ENCODE peak calls at places on chromosomes 11 and 22, in six cellular contexts. E, Q, H, L, C and F are unnamed samples.

GRCh38 chr11:12902784-12903491 is 106.2 kb upstream of the RASSF10 start:
- DNase-seq in L (no peak), C (no peak), H (no peak), Q (no peak), E (no peak), F (no peak)

GRCh38 chr11:61061081-61061826 is 41.0 kb upstream of the CD5 start:
- DNase-seq in H (no peak), C (peak), Q (no peak), E (no peak), L (peak), F (no peak)

GRCh38 chr11:59187587-59187986 is 15.7 kb downstream of the DTX4 start:
- DNase-seq in Q (no peak), E (peak), H (no peak), C (no peak), L (no peak), F (no peak)

GRCh38 chr22:21735198-21736083 is at the start of gene YPEL1:
- DNase-seq in Q (peak), E (peak), C (peak), L (peak), H (peak), F (peak)

GRCh38 chr11:103870821-103871309 is 165.6 kb upstream of the DDI1 start:
- DNase-seq in E (peak), H (no peak), Q (no peak), C (no peak), L (no peak), F (no peak)

GRCh38 chr11:46381046-46381835 is at the start of gene MDK:
- DNase-seq in H (no peak), L (no peak), C (no peak), E (no peak), Q (peak), F (peak)

GRCh38 chr22:46043339-46043738 is 66.4 kb upstream of the WNT7B start:
- DNase-seq in E (no peak), Q (no peak), L (no peak), H (no peak), C (no peak), F (no peak)

GRCh38 chr11:68750197-68750987 is 928 bp downstream of the TESMIN start:
- DNase-seq in H (no peak), Q (no peak), C (no peak), E (peak), L (no peak), F (peak)

GRCh38 chr22:48740086-48740730 is 1087.5 kb downstream of the BRD1 start:
- DNase-seq in C (no peak), H (no peak), L (no peak), Q (no peak), E (peak), F (no peak)

GRCh38 chr11:100936781-100937180 is 192.8 kb downstream of the PGR start:
- DNase-seq in L (no peak), E (no peak), H (no peak), Q (no peak), C (no peak), F (no peak)

GRCh38 chr11:1878134-1879031 is 13.3 kb downstream of the PRR33 start:
- DNase-seq in C (no peak), L (no peak), Q (no peak), E (peak), H (no peak), F (peak)

GRCh38 chr22:36900225-36900624 is 13.2 kb upstream of the CSF2RB start:
- DNase-seq in C (no peak), E (no peak), Q (no peak), L (no peak), H (no peak), F (no peak)

GRCh38 chr22:44890416-44891292 is 119.2 kb downstream of the PHF21B start:
- DNase-seq in H (no peak), E (no peak), Q (no peak), L (no peak), C (no peak), F (peak)

GRCh38 chr11:60085909-60086308 is 2.6 kb upstream of the MS4A2 start:
- DNase-seq in H (no peak), L (no peak), E (no peak), C (no peak), Q (no peak), F (no peak)

GRCh38 chr11:73184953-73185671 is 33.0 kb upstream of the P2RY2 start:
- DNase-seq in H (peak), L (peak), Q (peak), E (peak), C (peak), F (peak)

GRCh38 chr11:40722179-40722795 is 737.2 kb downstream of the LRRC4C start:
- DNase-seq in C (no peak), H (no peak), Q (peak), E (no peak), L (no peak), F (peak)

GRCh38 chr22:17085277-17086091 is 684 bp downstream of the IL17RA start:
- DNase-seq in H (no peak), E (peak), C (no peak), L (no peak), Q (peak), F (peak)

GRCh38 chr11:117180661-117181585 is 2.4 kb downstream of the SIDT2 start:
- DNase-seq in L (peak), C (peak), Q (peak), H (peak), E (no peak), F (peak)

GRCh38 chr11:45982656-45983470 is 60.4 kb downstream of the LARGE2 start:
- DNase-seq in Q (peak), E (no peak), L (peak), H (peak), C (no peak), F (peak)

GRCh38 chr11:125433454-125434121 is 62.5 kb downstream of the FEZ1 start:
- DNase-seq in C (no peak), Q (peak), L (no peak), E (no peak), H (peak), F (peak)

GRCh38 chr11:64760759-64761417 is 1.1 kb upstream of the PYGM start:
- DNase-seq in L (no peak), C (no peak), E (no peak), H (no peak), Q (no peak), F (peak)

GRCh38 chr11:85918910-85919794 is 64.0 kb downstream of the CCDC83 start:
- DNase-seq in C (no peak), H (no peak), E (no peak), L (no peak), Q (peak), F (peak)

GRCh38 chr11:34055218-34056000 is 3.9 kb downstream of the CAPRIN1 start:
- DNase-seq in H (no peak), C (no peak), L (no peak), E (no peak), Q (no peak), F (no peak)

GRCh38 chr11:77030834-77031414 is 3.3 kb upstream of the B3GNT6 start:
- DNase-seq in H (no peak), L (no peak), E (no peak), C (no peak), Q (no peak), F (peak)

GRCh38 chr22:36343720-36344105 is 44.1 kb downstream of the MYH9 start:
- DNase-seq in C (no peak), H (no peak), L (no peak), Q (no peak), E (no peak), F (no peak)

GRCh38 chr11:2533642-2534115 is 88.9 kb downstream of the KCNQ1 start:
- DNase-seq in Q (peak), C (no peak), E (peak), H (peak), L (no peak), F (peak)

GRCh38 chr11:97893612-97894011 is 1127.1 kb upstream of the CNTN5 start:
- DNase-seq in C (no peak), E (no peak), Q (no peak), L (no peak), H (no peak), F (no peak)

GRCh38 chr11:9747816-9748215 is 83.9 kb downstream of the SWAP70 start:
- DNase-seq in L (no peak), H (no peak), C (no peak), E (no peak), Q (no peak), F (no peak)

GRCh38 chr22:39405346-39406085 is 5.9 kb downstream of the TAB1 start:
- DNase-seq in C (no peak), L (no peak), Q (no peak), H (peak), E (no peak), F (peak)

GRCh38 chr11:126544311-126545056 is 189.0 kb downstream of the ST3GAL4 start:
- DNase-seq in H (no peak), L (no peak), C (no peak), Q (no peak), E (no peak), F (peak)

GRCh38 chr11:100639140-100639539 is 47.9 kb upstream of the ARHGAP42 start:
- DNase-seq in L (no peak), C (no peak), Q (peak), H (no peak), E (no peak), F (no peak)

GRCh38 chr11:35683728-35684339 is 21.3 kb downstream of the TRIM44 start:
- DNase-seq in E (no peak), H (no peak), L (no peak), Q (no peak), C (no peak), F (no peak)

GRCh38 chr11:125300791-125301218 is 136.3 kb downstream of the PKNOX2 start:
- DNase-seq in E (no peak), H (no peak), C (no peak), L (no peak), Q (no peak), F (no peak)